ENCODE peak calls at places on chromosomes 3 and 15, in five cellular contexts. Y, D, N, W and A are unnamed samples.

GRCh38 chr15:98281130-98281529 is 320.6 kb downstream of the ARRDC4 start:
- DNase-seq in Y (peak; percentile 8), D (no peak), N (no peak), W (no peak), A (no peak)

GRCh38 chr3:122774564-122774963 is 19.1 kb downstream of the HSPBAP1 start:
- DNase-seq in Y (no peak), D (no peak), N (peak; percentile 69), W (no peak), A (peak; percentile 15)

GRCh38 chr15:52529289-52529929 is 729 bp upstream of the MYO5A start:
- DNase-seq in Y (no peak), D (no peak), N (no peak), W (peak; percentile 21), A (no peak)

GRCh38 chr3:73669268-73669667 is 44.5 kb upstream of the PDZRN3 start:
- DNase-seq in Y (no peak), D (no peak), N (peak; percentile 57), W (peak; percentile 47), A (peak; percentile 35)

GRCh38 chr15:26352909-26353308 is 420.0 kb downstream of the GABRB3 start:
- DNase-seq in Y (no peak), D (no peak), N (no peak), W (no peak), A (no peak)

GRCh38 chr3:134308350-134308891 is 57.8 kb upstream of the RYK start:
- DNase-seq in Y (peak; percentile 93), D (peak; percentile 95), N (peak; percentile 85), W (peak; percentile 88), A (peak; percentile 96)

GRCh38 chr3:53846134-53846850 is at the start of the genes CHDH and IL17RB:
- DNase-seq in Y (no peak), D (no peak), N (no peak), W (no peak), A (no peak)

GRCh38 chr3:26825454-26825853 is 202.9 kb downstream of the LRRC3B start:
- DNase-seq in Y (no peak), D (no peak), N (no peak), W (no peak), A (no peak)

GRCh38 chr3:124441766-124442165 is 288.5 kb upstream of the UMPS start:
- DNase-seq in Y (no peak), D (no peak), N (no peak), W (no peak), A (no peak)

GRCh38 chr3:156677120-156677479 is 2.7 kb downstream of the TIPARP start:
- DNase-seq in Y (no peak), D (no peak), N (no peak), W (no peak), A (no peak)

GRCh38 chr3:9727041-9727595 is 4.4 kb upstream of the BRPF1 start:
- DNase-seq in Y (no peak), D (no peak), N (no peak), W (no peak), A (no peak)

GRCh38 chr3:53183514-53183913 is 22.5 kb downstream of the PRKCD start:
- DNase-seq in Y (peak; percentile 71), D (no peak), N (no peak), W (no peak), A (no peak)

GRCh38 chr3:13009132-13009945 is 63.9 kb downstream of the IQSEC1 start:
- DNase-seq in Y (no peak), D (no peak), N (no peak), W (no peak), A (no peak)

GRCh38 chr3:135012101-135012500 is 217.0 kb downstream of the EPHB1 start:
- DNase-seq in Y (no peak), D (no peak), N (no peak), W (no peak), A (no peak)

GRCh38 chr15:74373056-74373650 is 5.7 kb upstream of the CYP11A1 start:
- DNase-seq in Y (no peak), D (no peak), N (no peak), W (no peak), A (no peak)

GRCh38 chr3:117400303-117400702 is 690.7 kb downstream of the TUSC7 start:
- DNase-seq in Y (no peak), D (no peak), N (no peak), W (no peak), A (no peak)

GRCh38 chr3:13762931-13763330 is 116.9 kb downstream of the WNT7A start:
- DNase-seq in Y (no peak), D (peak; percentile 28), N (no peak), W (no peak), A (no peak)

GRCh38 chr3:53844262-53845102 is 1.7 kb downstream of the CHDH start:
- DNase-seq in Y (no peak), D (no peak), N (no peak), W (no peak), A (no peak)

GRCh38 chr3:68239542-68239941 is 585.1 kb upstream of the SUCLG2 start:
- DNase-seq in Y (no peak), D (no peak), N (no peak), W (no peak), A (no peak)

GRCh38 chr3:1269808-1270207 is 177.0 kb downstream of the CNTN6 start:
- DNase-seq in Y (no peak), D (no peak), N (no peak), W (no peak), A (no peak)

GRCh38 chr15:30791239-30791638 is 112.5 kb upstream of the FAN1 start:
- DNase-seq in Y (no peak), D (no peak), N (peak; percentile 31), W (no peak), A (no peak)

GRCh38 chr3:27914199-27914598 is 192.1 kb upstream of the EOMES start:
- DNase-seq in Y (no peak), D (no peak), N (peak; percentile 21), W (no peak), A (peak; percentile 11)

GRCh38 chr15:57213783-57214366 is 162.4 kb upstream of the CGNL1 start:
- DNase-seq in Y (no peak), D (no peak), N (peak; percentile 75), W (peak; percentile 67), A (peak; percentile 76)

GRCh38 chr3:151468284-151468917 is 7.5 kb upstream of the IGSF10 start:
- DNase-seq in Y (no peak), D (no peak), N (peak; percentile 71), W (peak; percentile 68), A (peak; percentile 63)

GRCh38 chr3:12154151-12154550 is 4.6 kb downstream of the TIMP4 start:
- DNase-seq in Y (no peak), D (no peak), N (peak; percentile 47), W (peak; percentile 22), A (no peak)

GRCh38 chr3:58047806-58048205 is 39.6 kb downstream of the FLNB start:
- DNase-seq in Y (no peak), D (no peak), N (peak; percentile 91), W (peak; percentile 89), A (peak; percentile 99)

DNA sequence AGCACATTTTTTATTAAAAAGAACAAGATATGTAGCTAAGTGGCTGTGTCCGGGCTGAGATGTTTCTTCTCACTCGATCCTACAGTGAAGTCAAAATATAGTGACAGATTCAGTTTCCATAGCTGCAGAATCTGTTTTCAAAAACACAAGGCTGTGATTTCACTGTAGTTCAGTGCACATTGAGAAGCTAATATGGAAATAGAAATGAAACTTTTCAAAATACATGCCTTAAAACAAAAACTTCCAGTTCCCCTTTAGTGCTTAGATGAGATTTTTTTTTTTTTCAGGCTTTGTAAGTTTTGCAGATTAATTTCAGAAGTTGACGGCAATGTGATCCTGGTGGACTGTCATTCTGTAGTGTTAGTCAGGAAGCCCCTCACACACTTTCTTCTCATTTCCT is 23.8 kb upstream of the TRAK1 start:
- DNase-seq in Y (no peak), D (no peak), N (peak; percentile 65), W (peak; percentile 82), A (peak; percentile 88)
- TF ChIP-seq CTCF in Y (no peak), D (no peak), N (no peak), W (no peak), A (no peak)

DNA sequence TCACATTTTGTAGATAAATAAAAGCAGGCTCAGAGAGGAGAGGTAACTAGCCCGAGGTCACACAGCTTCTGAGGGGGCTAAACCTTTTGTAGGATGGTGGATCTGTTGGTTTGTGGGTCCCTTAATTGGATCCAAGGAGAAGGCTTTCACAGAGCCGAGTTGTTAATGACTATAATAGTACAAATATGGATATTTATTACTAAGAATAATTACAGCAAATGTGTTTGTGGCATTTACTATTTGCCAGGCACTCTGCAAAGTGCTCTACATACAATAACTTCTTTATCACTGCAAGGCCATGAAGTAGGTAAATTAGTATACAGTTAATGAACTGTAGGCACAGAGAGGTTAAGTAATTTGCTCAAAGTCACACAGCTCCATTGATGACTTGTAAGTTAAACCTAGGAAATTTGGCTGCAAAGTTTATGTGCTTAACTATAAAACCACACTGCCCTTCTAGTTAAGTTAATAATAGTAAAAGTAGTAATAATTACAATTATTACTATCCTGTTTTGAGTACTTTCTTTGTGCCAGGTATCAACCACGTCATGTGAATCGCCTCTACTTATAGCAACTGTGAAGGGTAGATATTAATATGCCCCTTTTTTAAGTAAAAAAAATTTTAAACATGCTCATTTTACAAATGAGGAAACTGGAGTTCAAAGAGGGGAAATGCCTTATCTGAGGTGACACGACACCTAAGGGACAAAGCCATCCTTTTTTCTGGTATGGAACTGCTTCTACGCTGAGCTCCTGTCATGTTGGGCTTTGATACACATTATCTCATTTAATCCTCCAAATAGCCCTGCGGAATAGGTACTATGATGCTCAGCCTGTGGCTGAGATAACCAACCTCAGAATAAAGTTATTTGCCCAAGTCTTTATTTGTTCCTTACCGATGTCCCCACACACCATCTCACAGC is 8.4 kb downstream of the BHLHE40 start:
- DNase-seq in Y (no peak), D (no peak), N (no peak), W (no peak), A (no peak)
- H3K4me3 ChIP-seq in Y (peak overlapping the region; percentile 37), D (no peak overlapping the region), N (peak overlapping the region; percentile 41), W (peak overlapping the region; percentile 9), A (peak overlapping the region; percentile 49)

GRCh38 chr3:24586920-24587319 is 92.3 kb upstream of the THRB start:
- DNase-seq in Y (no peak), D (no peak), N (no peak), W (no peak), A (no peak)

GRCh38 chr3:24579008-24579407 is 84.4 kb upstream of the THRB start:
- DNase-seq in Y (no peak), D (no peak), N (no peak), W (no peak), A (no peak)

GRCh38 chr3:24588568-24588967 is 93.9 kb upstream of the THRB start:
- DNase-seq in Y (no peak), D (no peak), N (no peak), W (no peak), A (no peak)

GRCh38 chr3:24578324-24578723 is 83.7 kb upstream of the THRB start:
- DNase-seq in Y (no peak), D (no peak), N (no peak), W (no peak), A (no peak)

GRCh38 chr3:24583004-24583403 is 88.4 kb upstream of the THRB start:
- DNase-seq in Y (no peak), D (no peak), N (peak; percentile 52), W (no peak), A (no peak)
- TF ChIP-seq CTCF in Y (no peak), D (no peak), N (peak; percentile 46), W (peak; percentile 17), A (peak; percentile 47)

GRCh38 chr3:127457094-127457475 is 133.4 kb downstream of the TPRA1 start:
- DNase-seq in Y (peak; percentile 78), D (no peak), N (peak; percentile 61), W (peak; percentile 33), A (peak; percentile 36)

GRCh38 chr3:127454968-127455367 is 135.6 kb downstream of the TPRA1 start:
- DNase-seq in Y (peak; percentile 57), D (no peak), N (no peak), W (no peak), A (no peak)

GRCh38 chr3:127454051-127454450 is 136.5 kb downstream of the TPRA1 start:
- DNase-seq in Y (peak; percentile 34), D (no peak), N (no peak), W (no peak), A (no peak)

GRCh38 chr3:127456471-127457093 is 134.0 kb downstream of the TPRA1 start:
- DNase-seq in Y (peak; percentile 75), D (no peak), N (peak; percentile 69), W (peak; percentile 33), A (peak; percentile 37)

GRCh38 chr3:127455541-127456450 is 134.7 kb downstream of the TPRA1 start:
- DNase-seq in Y (peak; percentile 79), D (no peak), N (peak; percentile 38), W (peak; percentile 48), A (peak; percentile 38)
- H3K4me3 ChIP-seq in Y (peak overlapping the region; percentile 32), D (no peak overlapping the region), N (peak overlapping the region; percentile 29), W (peak overlapping the region; percentile 20), A (peak overlapping the region; percentile 44)